ENCODE peak calls at places on chromosomes 12 and 14, in nine cellular contexts. One of them, this sample, is unnamed.

GRCh38 chr12:42372154-42372791 is 46.3 kb downstream of the PPHLN1 start:
- DNase-seq in CD4-positive, alpha-beta memory T cell: peak; percentile 52
- DNase-seq in AG09309: peak; percentile 3
- DNase-seq in GM23248: peak; percentile 52
- DNase-seq in aorta: no peak
- DNase-seq in NCI-H146: peak; percentile 56
- DNase-seq in nephron progenitor cell: peak; percentile 16
- DNase-seq in astrocyte of the cerebellum: peak; percentile 6
- DNase-seq in MM.1S: peak; percentile 79
- DNase-seq in this sample: peak; percentile 73

GRCh38 chr12:1879633-1880032 is 38.8 kb downstream of the CACNA2D4 start:
- DNase-seq in CD4-positive, alpha-beta memory T cell: no peak
- DNase-seq in AG09309: no peak
- DNase-seq in GM23248: no peak
- DNase-seq in aorta: no peak
- DNase-seq in NCI-H146: no peak
- DNase-seq in nephron progenitor cell: no peak
- DNase-seq in astrocyte of the cerebellum: no peak
- DNase-seq in MM.1S: no peak
- DNase-seq in this sample: no peak

GRCh38 chr14:35399083-35399807 is 5.3 kb downstream of the NFKBIA start:
- DNase-seq in CD4-positive, alpha-beta memory T cell: no peak
- DNase-seq in AG09309: no peak
- DNase-seq in GM23248: no peak
- DNase-seq in aorta: peak; percentile 73
- DNase-seq in NCI-H146: no peak
- DNase-seq in nephron progenitor cell: no peak
- DNase-seq in astrocyte of the cerebellum: no peak
- DNase-seq in MM.1S: no peak
- DNase-seq in this sample: peak; percentile 58

GRCh38 chr12:50240792-50241114 is 42.6 kb downstream of the LIMA1 start:
- DNase-seq in CD4-positive, alpha-beta memory T cell: no peak
- DNase-seq in AG09309: no peak
- DNase-seq in GM23248: peak; percentile 21
- DNase-seq in aorta: no peak
- DNase-seq in NCI-H146: no peak
- DNase-seq in nephron progenitor cell: no peak
- DNase-seq in astrocyte of the cerebellum: no peak
- DNase-seq in MM.1S: no peak
- DNase-seq in this sample: no peak

GRCh38 chr12:15629761-15630160 is 159.4 kb downstream of the EPS8 start:
- DNase-seq in CD4-positive, alpha-beta memory T cell: no peak
- DNase-seq in AG09309: peak; percentile 79
- DNase-seq in GM23248: peak; percentile 62
- DNase-seq in aorta: no peak
- DNase-seq in NCI-H146: no peak
- DNase-seq in nephron progenitor cell: no peak
- DNase-seq in astrocyte of the cerebellum: no peak
- DNase-seq in MM.1S: no peak
- DNase-seq in this sample: no peak

GRCh38 chr14:102655154-102655553 is 62.7 kb downstream of the RCOR1 start:
- DNase-seq in CD4-positive, alpha-beta memory T cell: no peak
- DNase-seq in AG09309: no peak
- DNase-seq in GM23248: peak; percentile 53
- DNase-seq in aorta: no peak
- DNase-seq in NCI-H146: no peak
- DNase-seq in nephron progenitor cell: no peak
- DNase-seq in astrocyte of the cerebellum: peak; percentile 35
- DNase-seq in MM.1S: no peak
- DNase-seq in this sample: no peak

GRCh38 chr12:51662728-51663154 is 71.7 kb downstream of the SCN8A start:
- DNase-seq in CD4-positive, alpha-beta memory T cell: no peak
- DNase-seq in AG09309: no peak
- DNase-seq in GM23248: no peak
- DNase-seq in aorta: no peak
- DNase-seq in NCI-H146: no peak
- DNase-seq in nephron progenitor cell: no peak
- DNase-seq in astrocyte of the cerebellum: no peak
- DNase-seq in MM.1S: no peak
- DNase-seq in this sample: no peak

GRCh38 chr14:104708606-104709268 is 15.3 kb upstream of the ADSS1 start:
- DNase-seq in CD4-positive, alpha-beta memory T cell: peak; percentile 62
- DNase-seq in AG09309: no peak
- DNase-seq in GM23248: peak; percentile 58
- DNase-seq in aorta: peak; percentile 91
- DNase-seq in NCI-H146: peak; percentile 78
- DNase-seq in nephron progenitor cell: peak; percentile 85
- DNase-seq in astrocyte of the cerebellum: no peak
- DNase-seq in MM.1S: peak; percentile 53
- DNase-seq in this sample: peak; percentile 70

GRCh38 chr14:102654298-102654697 is 61.8 kb downstream of the RCOR1 start:
- DNase-seq in CD4-positive, alpha-beta memory T cell: no peak
- DNase-seq in AG09309: no peak
- DNase-seq in GM23248: no peak
- DNase-seq in aorta: no peak
- DNase-seq in NCI-H146: no peak
- DNase-seq in nephron progenitor cell: no peak
- DNase-seq in astrocyte of the cerebellum: no peak
- DNase-seq in MM.1S: no peak
- DNase-seq in this sample: no peak

GRCh38 chr14:40113671-40114070 is 681.4 kb upstream of the FBXO33 start:
- DNase-seq in CD4-positive, alpha-beta memory T cell: no peak
- DNase-seq in AG09309: no peak
- DNase-seq in GM23248: no peak
- DNase-seq in aorta: no peak
- DNase-seq in NCI-H146: no peak
- DNase-seq in nephron progenitor cell: no peak
- DNase-seq in astrocyte of the cerebellum: no peak
- DNase-seq in MM.1S: no peak
- DNase-seq in this sample: no peak

GRCh38 chr12:43669373-43669772 is 89.2 kb downstream of the PUS7L start:
- DNase-seq in CD4-positive, alpha-beta memory T cell: no peak
- DNase-seq in AG09309: no peak
- DNase-seq in GM23248: no peak
- DNase-seq in aorta: no peak
- DNase-seq in NCI-H146: no peak
- DNase-seq in nephron progenitor cell: no peak
- DNase-seq in astrocyte of the cerebellum: no peak
- DNase-seq in MM.1S: no peak
- DNase-seq in this sample: no peak

GRCh38 chr14:76863724-76864407 is 37.7 kb downstream of the LRRC74A start:
- DNase-seq in CD4-positive, alpha-beta memory T cell: no peak
- DNase-seq in AG09309: no peak
- DNase-seq in GM23248: no peak
- DNase-seq in aorta: no peak
- DNase-seq in NCI-H146: peak; percentile 82
- DNase-seq in nephron progenitor cell: no peak
- DNase-seq in astrocyte of the cerebellum: no peak
- DNase-seq in MM.1S: peak; percentile 7
- DNase-seq in this sample: peak; percentile 52

GRCh38 chr12:124390442-124391116 is 95.7 kb downstream of the RFLNA start:
- DNase-seq in CD4-positive, alpha-beta memory T cell: no peak
- DNase-seq in AG09309: no peak
- DNase-seq in GM23248: peak; percentile 94
- DNase-seq in aorta: peak; percentile 90
- DNase-seq in NCI-H146: no peak
- DNase-seq in nephron progenitor cell: no peak
- DNase-seq in astrocyte of the cerebellum: no peak
- DNase-seq in MM.1S: no peak
- DNase-seq in this sample: peak; percentile 55

GRCh38 chr12:53696285-53696654 is 20.4 kb upstream of the ATP5MC2 start:
- DNase-seq in CD4-positive, alpha-beta memory T cell: no peak
- DNase-seq in AG09309: no peak
- DNase-seq in GM23248: peak; percentile 61
- DNase-seq in aorta: no peak
- DNase-seq in NCI-H146: peak; percentile 98
- DNase-seq in nephron progenitor cell: peak; percentile 60
- DNase-seq in astrocyte of the cerebellum: peak; percentile 53
- DNase-seq in MM.1S: peak; percentile 53
- DNase-seq in this sample: peak; percentile 61

GRCh38 chr14:37082431-37082830 is 90.0 kb downstream of the SLC25A21 start:
- DNase-seq in CD4-positive, alpha-beta memory T cell: no peak
- DNase-seq in AG09309: no peak
- DNase-seq in GM23248: no peak
- DNase-seq in aorta: no peak
- DNase-seq in NCI-H146: no peak
- DNase-seq in nephron progenitor cell: no peak
- DNase-seq in astrocyte of the cerebellum: no peak
- DNase-seq in MM.1S: no peak
- DNase-seq in this sample: no peak

GRCh38 chr12:132056320-132056719 is 87.8 kb downstream of the DDX51 start:
- DNase-seq in CD4-positive, alpha-beta memory T cell: no peak
- DNase-seq in AG09309: no peak
- DNase-seq in GM23248: no peak
- DNase-seq in aorta: no peak
- DNase-seq in NCI-H146: no peak
- DNase-seq in nephron progenitor cell: no peak
- DNase-seq in astrocyte of the cerebellum: no peak
- DNase-seq in MM.1S: no peak
- DNase-seq in this sample: peak; percentile 30

GRCh38 chr14:90514566-90514965 is 117.7 kb downstream of the CALM1 start:
- DNase-seq in CD4-positive, alpha-beta memory T cell: no peak
- DNase-seq in AG09309: no peak
- DNase-seq in GM23248: no peak
- DNase-seq in aorta: no peak
- DNase-seq in NCI-H146: no peak
- DNase-seq in nephron progenitor cell: no peak
- DNase-seq in astrocyte of the cerebellum: no peak
- DNase-seq in MM.1S: no peak
- DNase-seq in this sample: no peak

GRCh38 chr12:116990971-116991966 is 80.5 kb downstream of the FBXW8 start:
- DNase-seq in CD4-positive, alpha-beta memory T cell: no peak
- DNase-seq in AG09309: peak; percentile 33
- DNase-seq in GM23248: peak; percentile 89
- DNase-seq in aorta: no peak
- DNase-seq in NCI-H146: no peak
- DNase-seq in nephron progenitor cell: no peak
- DNase-seq in astrocyte of the cerebellum: no peak
- DNase-seq in MM.1S: no peak
- DNase-seq in this sample: no peak

GRCh38 chr14:22303589-22304195 is 285.3 kb downstream of the DAD1 start:
- DNase-seq in CD4-positive, alpha-beta memory T cell: no peak
- DNase-seq in AG09309: no peak
- DNase-seq in GM23248: peak; percentile 48
- DNase-seq in aorta: no peak
- DNase-seq in NCI-H146: no peak
- DNase-seq in nephron progenitor cell: no peak
- DNase-seq in astrocyte of the cerebellum: peak; percentile 2
- DNase-seq in MM.1S: no peak
- DNase-seq in this sample: no peak

GRCh38 chr12:49264466-49264872 is 413 bp upstream of the TUBA1C start:
- DNase-seq in CD4-positive, alpha-beta memory T cell: peak; percentile 36
- DNase-seq in AG09309: no peak
- DNase-seq in GM23248: peak; percentile 70
- DNase-seq in aorta: no peak
- DNase-seq in NCI-H146: no peak
- DNase-seq in nephron progenitor cell: peak; percentile 47
- DNase-seq in astrocyte of the cerebellum: no peak
- DNase-seq in MM.1S: peak; percentile 50
- DNase-seq in this sample: no peak

GRCh38 chr12:124002021-124002640 is 29.1 kb downstream of the ZNF664 start:
- DNase-seq in CD4-positive, alpha-beta memory T cell: no peak
- DNase-seq in AG09309: no peak
- DNase-seq in GM23248: no peak
- DNase-seq in aorta: no peak
- DNase-seq in NCI-H146: no peak
- DNase-seq in nephron progenitor cell: no peak
- DNase-seq in astrocyte of the cerebellum: no peak
- DNase-seq in MM.1S: no peak
- DNase-seq in this sample: no peak